ENCODE peak calls at places on chromosomes 5 and 9, in eight cellular contexts. W, Z, N, S, O, E, H and B are unnamed samples.

GRCh38 chr5:159971038-159971437 is 37.9 kb upstream of the TTC1 start:
- DNase-seq in W (peak), Z (no peak), N (no peak), S (peak), O (no peak), E (peak), H (no peak), B (no peak)

GRCh38 chr9:134293576-134294227 is 32.6 kb upstream of the RXRA start:
- DNase-seq in W (no peak), Z (no peak), N (no peak), S (peak), O (no peak), E (peak), H (no peak), B (no peak)

GRCh38 chr9:115590016-115590415 is 472.1 kb upstream of the TNC start:
- DNase-seq in W (peak), Z (no peak), N (no peak), S (peak), O (no peak), E (peak), H (peak), B (peak)

GRCh38 chr9:100070071-100070470 is 28.7 kb downstream of the ERP44 start:
- DNase-seq in W (no peak), Z (no peak), N (no peak), S (no peak), O (no peak), E (no peak), H (no peak), B (no peak)

GRCh38 chr5:115543931-115544370 is 624 bp downstream of the FEM1C start:
- DNase-seq in W (peak), Z (peak), N (peak), S (peak), O (peak), E (no peak), H (peak), B (no peak)

GRCh38 chr5:98170994-98171393 is 602.5 kb upstream of the RGMB start:
- DNase-seq in W (no peak), Z (no peak), N (no peak), S (no peak), O (no peak), E (no peak), H (no peak), B (no peak)

GRCh38 chr5:59092758-59093157 is 509.9 kb downstream of the RAB3C start:
- DNase-seq in W (no peak), Z (no peak), N (no peak), S (no peak), O (no peak), E (no peak), H (no peak), B (no peak)

GRCh38 chr9:120536949-120537640 is 42.9 kb downstream of the CDK5RAP2 start:
- DNase-seq in W (no peak), Z (no peak), N (peak), S (no peak), O (no peak), E (no peak), H (no peak), B (no peak)

GRCh38 chr5:87582149-87582548 is 169.4 kb upstream of the CCNH start:
- DNase-seq in W (no peak), Z (no peak), N (no peak), S (no peak), O (no peak), E (no peak), H (no peak), B (no peak)

GRCh38 chr5:151664694-151665583 is 21.8 kb downstream of the SPARC start:
- DNase-seq in W (peak), Z (no peak), N (no peak), S (peak), O (no peak), E (no peak), H (no peak), B (no peak)

GRCh38 chr5:175790796-175791195 is 80.6 kb upstream of the CPLX2 start:
- DNase-seq in W (no peak), Z (no peak), N (no peak), S (no peak), O (no peak), E (no peak), H (no peak), B (no peak)

GRCh38 chr9:981491-981898 is 5.0 kb downstream of the DMRT3 start:
- DNase-seq in W (no peak), Z (no peak), N (no peak), S (no peak), O (no peak), E (no peak), H (no peak), B (no peak)

GRCh38 chr5:143573568-143574170 is 170.2 kb upstream of the NR3C1 start:
- DNase-seq in W (no peak), Z (no peak), N (no peak), S (no peak), O (no peak), E (no peak), H (no peak), B (no peak)

GRCh38 chr9:99357575-99357974 is 135.5 kb downstream of the SEC61B start:
- DNase-seq in W (no peak), Z (no peak), N (no peak), S (peak), O (no peak), E (no peak), H (no peak), B (no peak)

GRCh38 chr9:92474569-92474968 is 7.7 kb downstream of the ASPN start:
- DNase-seq in W (no peak), Z (no peak), N (no peak), S (no peak), O (no peak), E (no peak), H (no peak), B (no peak)

GRCh38 chr9:91182429-91182828 is 179.3 kb downstream of the AUH start:
- DNase-seq in W (no peak), Z (no peak), N (no peak), S (peak), O (no peak), E (no peak), H (no peak), B (no peak)

GRCh38 chr9:128169925-128170324 is 9.9 kb downstream of the BBLN start:
- DNase-seq in W (no peak), Z (no peak), N (no peak), S (no peak), O (no peak), E (no peak), H (no peak), B (no peak)

GRCh38 chr9:112308576-112308975 is 24.8 kb downstream of the PTBP3 start:
- DNase-seq in W (peak), Z (no peak), N (no peak), S (no peak), O (no peak), E (no peak), H (peak), B (no peak)

GRCh38 chr5:88683506-88684135 is 199.4 kb downstream of the MEF2C start:
- DNase-seq in W (no peak), Z (no peak), N (peak), S (no peak), O (no peak), E (no peak), H (no peak), B (no peak)

GRCh38 chr5:152638996-152639552 is 234.0 kb upstream of the NMUR2 start:
- DNase-seq in W (no peak), Z (no peak), N (no peak), S (peak), O (no peak), E (no peak), H (no peak), B (no peak)

GRCh38 chr5:82422751-82423181 is 144.6 kb upstream of the RPS23 start:
- DNase-seq in W (no peak), Z (no peak), N (peak), S (peak), O (no peak), E (no peak), H (peak), B (no peak)

GRCh38 chr9:16247188-16247875 is 623.1 kb downstream of the BNC2 start:
- DNase-seq in W (peak), Z (no peak), N (no peak), S (peak), O (no peak), E (peak), H (no peak), B (no peak)

GRCh38 chr5:67166460-67166871 is 30.1 kb downstream of the CD180 start:
- DNase-seq in W (no peak), Z (no peak), N (no peak), S (no peak), O (no peak), E (no peak), H (peak), B (no peak)
- H3K4me3 ChIP-seq in W (no peak), Z (peak), N (no peak), S (no peak), O (no peak), E (no peak), H (no peak), B (no peak)

DNA sequence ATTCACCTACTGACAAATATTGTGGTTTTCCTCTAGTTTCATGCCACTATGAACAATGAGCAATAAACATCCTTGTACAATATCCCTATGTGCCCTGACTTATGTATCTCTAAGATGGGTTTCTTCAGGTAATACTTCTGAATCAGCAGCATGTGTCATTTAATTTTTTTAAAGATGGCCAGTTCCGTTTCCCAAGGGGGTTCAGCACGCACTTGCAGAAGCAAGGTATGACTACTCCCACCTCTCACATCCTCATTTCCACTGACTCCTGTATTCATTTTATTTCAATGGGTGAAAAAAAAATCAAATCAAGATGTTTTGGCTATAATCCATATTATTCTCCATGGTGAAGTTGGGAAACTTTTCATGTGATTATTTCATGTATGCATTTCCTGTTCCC is 14.7 kb upstream of the ADAMTS19 start:
- DNase-seq in W (no peak), Z (no peak), N (no peak), S (peak), O (no peak), E (no peak), H (no peak), B (no peak)
- TF ChIP-seq CTCF in W (no peak), Z (no peak), N (no peak), S (no peak), O (no peak), E (no peak), H (no peak), B (no peak)

GRCh38 chr9:77933976-77934375 is 97.6 kb downstream of the GNAQ start:
- DNase-seq in W (no peak), Z (no peak), N (peak), S (no peak), O (no peak), E (no peak), H (no peak), B (no peak)
- H3K4me3 ChIP-seq in W (no peak), Z (no peak), N (no peak), S (no peak), O (no peak), E (no peak), H (no peak), B (no peak)

DNA sequence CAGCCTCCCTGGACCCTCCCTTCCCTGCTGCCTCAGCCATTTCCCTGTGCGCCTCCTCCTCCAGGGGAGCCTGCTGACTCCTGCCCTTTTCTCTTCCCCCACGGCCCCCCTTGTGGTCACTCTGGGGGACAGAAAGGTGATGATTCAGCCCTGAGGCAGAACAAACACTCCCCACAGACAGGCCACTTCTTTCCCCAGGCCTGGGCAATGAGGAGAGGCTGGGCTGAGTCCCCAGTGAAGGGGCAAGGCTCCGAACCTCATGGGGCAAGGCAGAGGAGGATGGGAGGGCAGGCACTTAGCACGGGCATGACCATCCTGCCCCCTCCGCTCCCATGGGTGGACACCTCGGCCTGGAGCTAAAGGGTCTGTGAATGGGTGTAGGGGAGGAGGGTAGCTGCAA is 21.0 kb downstream of the CSF1R start:
- DNase-seq in W (peak), Z (no peak), N (peak), S (peak), O (no peak), E (no peak), H (no peak), B (no peak)
- TF ChIP-seq CTCF in W (no peak), Z (no peak), N (no peak), S (no peak), O (no peak), E (no peak), H (no peak), B (no peak)

DNA sequence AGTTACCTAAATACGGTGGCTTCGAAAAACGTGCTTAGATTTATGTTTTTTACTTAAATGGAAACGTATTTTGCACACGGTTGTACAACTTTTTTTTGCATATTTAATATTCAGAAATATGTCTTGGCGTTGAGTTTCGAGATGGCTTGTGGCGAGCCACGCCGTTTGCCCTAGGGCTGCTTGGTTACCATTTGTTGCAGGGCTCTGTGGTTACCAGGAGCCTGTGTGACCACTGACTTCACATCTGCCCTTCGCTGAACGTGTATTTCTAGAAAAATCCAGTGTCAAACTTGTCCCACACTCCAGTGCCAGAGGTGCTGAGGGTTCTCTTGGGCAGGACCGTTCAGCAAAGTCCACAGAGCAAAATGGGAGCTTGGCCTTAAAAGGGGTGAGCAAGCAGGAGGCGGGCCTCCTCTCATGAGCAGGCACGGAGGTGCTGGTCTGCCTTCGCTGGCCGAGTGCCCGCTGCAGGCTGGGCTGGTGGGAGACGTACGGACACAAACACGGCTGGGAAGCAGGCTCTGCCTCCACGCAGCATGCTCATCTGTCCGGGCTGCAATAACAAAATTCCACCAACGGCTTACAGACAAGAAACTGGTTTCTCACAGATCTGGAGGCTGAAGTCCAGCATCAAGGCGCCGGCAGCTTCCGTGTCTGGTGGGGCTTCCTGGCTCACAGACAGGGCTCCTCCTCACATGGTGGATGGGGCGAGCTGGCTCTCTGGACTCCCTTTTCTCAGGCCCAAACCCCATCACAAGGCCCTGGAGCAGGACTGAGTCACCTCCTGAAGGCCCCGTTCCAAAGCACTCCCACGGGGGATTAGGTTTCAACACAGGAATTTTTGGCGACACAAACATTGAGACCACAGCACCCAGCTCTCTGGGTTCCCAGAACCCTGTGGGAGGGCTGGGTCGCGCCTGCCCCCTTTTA is 5.4 kb downstream of the MRPL36 start:
- DNase-seq in W (peak), Z (no peak), N (no peak), S (peak), O (no peak), E (peak), H (no peak), B (no peak)
- H3K4me3 ChIP-seq in W (no peak), Z (no peak), N (no peak), S (no peak), O (no peak), E (no peak), H (no peak), B (no peak)

GRCh38 chr9:132458432-132458831 is 48.4 kb downstream of the CFAP77 start:
- DNase-seq in W (no peak), Z (no peak), N (no peak), S (no peak), O (no peak), E (no peak), H (no peak), B (no peak)
- TF ChIP-seq CTCF in W (no peak), Z (no peak), N (no peak), S (no peak), O (no peak), E (no peak), H (no peak), B (no peak)

DNA sequence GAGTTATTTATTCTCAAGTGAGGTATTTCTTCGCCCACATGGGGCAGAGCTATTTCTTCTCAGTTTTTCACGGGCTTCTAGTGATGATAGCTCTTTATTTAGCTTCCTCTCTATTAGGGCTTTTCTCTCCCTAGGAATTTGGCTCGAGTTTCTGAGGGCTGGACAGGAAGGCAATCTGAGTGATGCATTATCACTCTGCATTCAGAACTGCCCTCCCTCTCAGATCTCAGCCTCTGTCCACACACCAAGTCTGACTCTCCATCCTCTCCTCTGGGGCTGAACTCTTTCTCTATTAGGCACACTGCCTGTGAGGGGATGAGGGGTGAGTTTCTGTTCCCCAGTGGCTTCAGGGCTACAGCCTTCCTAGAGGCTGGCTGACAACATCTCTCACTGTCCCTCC is 14.9 kb upstream of the SCAMP1 start:
- DNase-seq in W (peak), Z (no peak), N (no peak), S (peak), O (no peak), E (no peak), H (no peak), B (no peak)
- H3K4me3 ChIP-seq in W (no peak), Z (no peak), N (no peak), S (no peak), O (no peak), E (no peak), H (no peak), B (no peak)

GRCh38 chr9:110638381-110638954 is 30.1 kb upstream of the MUSK start:
- DNase-seq in W (peak), Z (no peak), N (no peak), S (peak), O (no peak), E (no peak), H (no peak), B (no peak)
- TF ChIP-seq CTCF in W (peak), Z (peak), N (no peak), S (peak), O (no peak), E (peak), H (no peak), B (peak)

GRCh38 chr5:73796164-73797141 is 170.5 kb downstream of the ARHGEF28 start:
- DNase-seq in W (peak), Z (no peak), N (peak), S (peak), O (peak), E (peak), H (peak), B (no peak)
- H3K4me3 ChIP-seq in W (no peak), Z (no peak), N (no peak), S (no peak), O (no peak), E (no peak), H (no peak), B (no peak)

GRCh38 chr5:31381299-31381698 is 150.6 kb downstream of the DROSHA start:
- DNase-seq in W (no peak), Z (no peak), N (no peak), S (no peak), O (no peak), E (no peak), H (no peak), B (no peak)
- TF ChIP-seq CTCF in W (no peak), Z (no peak), N (no peak), S (no peak), O (no peak), E (no peak), H (no peak), B (no peak)